ENCODE peak calls at places on chromosome 2, in eight cellular contexts. I, X, A, U, M, B, K and C are unnamed samples.
A peak's percentile ranks its signal among the peaks of the same experiment; 100 is the strongest.

GRCh38 chr2:240728361-240728760 is 36.7 kb downstream of the AQP12A start:
- DNase-seq in I (no peak), A (no peak), U (no peak), B (no peak), K (no peak), M (no peak), X (no peak), C (no peak)

GRCh38 chr2:66255871-66256270 is 179.1 kb upstream of the MEIS1 start:
- DNase-seq in B (no peak), X (no peak), I (no peak), K (no peak), U (no peak), M (no peak), A (no peak), C (no peak)

GRCh38 chr2:47501374-47502200 is 98.6 kb downstream of the MSH2 start:
- DNase-seq in X (no peak), B (no peak), A (no peak), U (no peak), K (no peak), I (no peak), M (peak; percentile 57), C (no peak)

GRCh38 chr2:29837925-29838324 is 83.5 kb downstream of the ALK start:
- DNase-seq in I (no peak), U (no peak), K (no peak), M (no peak), X (no peak), A (no peak), B (no peak), C (no peak)

GRCh38 chr2:209547726-209548125 is 123.9 kb downstream of the MAP2 start:
- DNase-seq in K (no peak), M (no peak), X (no peak), I (no peak), A (no peak), U (no peak), B (no peak), C (no peak)

GRCh38 chr2:52880872-52881271 is 886.7 kb upstream of the CHAC2 start:
- DNase-seq in A (no peak), B (no peak), U (no peak), I (no peak), X (no peak), M (no peak), K (no peak), C (no peak)

GRCh38 chr2:207180741-207181140 is 15.0 kb upstream of the KLF7 start:
- DNase-seq in K (no peak), U (no peak), M (no peak), A (no peak), X (no peak), B (no peak), I (no peak), C (no peak)

GRCh38 chr2:69143726-69144360 is 130.9 kb downstream of the ANTXR1 start:
- DNase-seq in U (no peak), X (no peak), K (no peak), I (no peak), A (no peak), M (no peak), B (no peak), C (no peak)

GRCh38 chr2:96940991-96941775 is 45.2 kb downstream of the FAM178B start:
- DNase-seq in A (no peak), X (no peak), U (no peak), I (no peak), B (no peak), K (no peak), M (no peak), C (no peak)

GRCh38 chr2:55618025-55618648 is 715 bp upstream of the PPP4R3B start:
- DNase-seq in X (no peak), M (no peak), U (no peak), A (no peak), B (no peak), I (peak; percentile 21), K (no peak), C (no peak)

GRCh38 chr2:204015118-204015842 is 78.7 kb downstream of the ICOS start:
- DNase-seq in B (no peak), U (no peak), M (no peak), I (no peak), A (no peak), X (no peak), K (no peak), C (no peak)

GRCh38 chr2:100292022-100292580 is 30.2 kb downstream of the LONRF2 start:
- DNase-seq in I (peak; percentile 14), A (peak; percentile 90), U (peak; percentile 29), M (no peak), B (no peak), X (peak; percentile 87), K (no peak), C (no peak)

GRCh38 chr2:30664761-30665358 is 142.4 kb downstream of the CAPN13 start:
- DNase-seq in A (peak; percentile 76), M (peak; percentile 13), X (peak; percentile 24), B (no peak), K (no peak), U (no peak), I (peak; percentile 41), C (no peak)

GRCh38 chr2:224328798-224329197 is 73.1 kb downstream of the FAM124B start:
- DNase-seq in B (no peak), M (no peak), I (no peak), U (no peak), A (no peak), X (no peak), K (no peak), C (no peak)

GRCh38 chr2:139478191-139478914 is 698.2 kb upstream of the NXPH2 start:
- DNase-seq in K (no peak), X (no peak), U (no peak), A (no peak), B (no peak), M (no peak), I (no peak), C (peak; percentile 22)

GRCh38 chr2:149330127-149331022 is at the start of gene LYPD6:
- DNase-seq in B (no peak), I (peak; percentile 23), K (no peak), U (peak; percentile 89), A (peak; percentile 38), M (peak; percentile 76), X (no peak), C (no peak)

GRCh38 chr2:144508162-144508765 is 11.7 kb downstream of the ZEB2 start:
- DNase-seq in U (no peak), B (no peak), I (no peak), X (no peak), M (no peak), K (no peak), A (no peak), C (no peak)

GRCh38 chr2:121196849-121197155 is 88.2 kb downstream of the TFCP2L1 start:
- DNase-seq in I (no peak), M (no peak), A (no peak), X (no peak), K (no peak), U (no peak), B (no peak), C (no peak)

GRCh38 chr2:209688388-209688787 is 83.2 kb upstream of the UNC80 start:
- DNase-seq in A (no peak), I (no peak), B (no peak), X (no peak), U (no peak), K (no peak), M (no peak), C (no peak)

GRCh38 chr2:148549001-148549400 is 95.5 kb upstream of the EPC2 start:
- DNase-seq in U (no peak), A (no peak), I (no peak), K (no peak), X (no peak), M (no peak), B (no peak), C (no peak)

GRCh38 chr2:136238214-136238551 is 120.2 kb upstream of the CXCR4 start:
- DNase-seq in B (no peak), K (no peak), X (no peak), M (no peak), U (no peak), I (no peak), A (no peak), C (no peak)

GRCh38 chr2:152409691-152410597 is 75.0 kb downstream of the FMNL2 start:
- DNase-seq in M (no peak), A (no peak), K (no peak), X (no peak), U (no peak), B (no peak), I (peak; percentile 92), C (no peak)

GRCh38 chr2:204664708-204665121 is 119.4 kb downstream of the PARD3B start:
- DNase-seq in A (no peak), X (no peak), I (peak; percentile 60), M (peak; percentile 51), U (peak; percentile 32), B (no peak), K (no peak), C (peak; percentile 14)

GRCh38 chr2:215083146-215083545 is 55.3 kb downstream of the ABCA12 start:
- DNase-seq in X (no peak), M (no peak), A (no peak), I (no peak), B (no peak), K (no peak), U (no peak), C (no peak)

GRCh38 chr2:217356795-217357194 is 496.9 kb upstream of the TNP1 start:
- DNase-seq in U (peak; percentile 18), X (no peak), B (no peak), I (no peak), M (no peak), A (no peak), K (no peak), C (no peak)

GRCh38 chr2:101087638-101088037 is 63.5 kb downstream of the TBC1D8 start:
- DNase-seq in A (no peak), X (no peak), I (no peak), M (no peak), K (no peak), U (no peak), B (no peak), C (no peak)

GRCh38 chr2:10079192-10079930 is 850 bp downstream of the CYS1 start:
- DNase-seq in K (no peak), U (peak; percentile 67), A (no peak), M (no peak), B (no peak), X (no peak), I (no peak), C (no peak)

GRCh38 chr2:189638305-189639002 is 22.8 kb upstream of the ASNSD1 start:
- DNase-seq in I (no peak), X (no peak), U (no peak), K (no peak), M (no peak), A (no peak), B (no peak), C (no peak)
- TF ChIP-seq POLR2AphosphoS5 in I (no peak), X (no peak), U (no peak), K (no peak), M (no peak), A (no peak), B (no peak), C (no peak)

GRCh38 chr2:27081984-27082772 is 3.8 kb downstream of the EMILIN1 start:
- DNase-seq in K (no peak), I (no peak), B (no peak), M (no peak), U (no peak), X (peak; percentile 56), A (no peak), C (no peak)
- H3K4me3 ChIP-seq in K (peak overlapping the region; percentile 59), I (peak overlapping the region; percentile 6), B (no peak overlapping the region), M (no peak overlapping the region), U (no peak overlapping the region), X (no peak overlapping the region), A (no peak overlapping the region), C (no peak overlapping the region)

GRCh38 chr2:26172866-26173595 is at the start of gene GAREM2:
- DNase-seq in I (no peak), U (peak; percentile 56), X (peak; percentile 90), K (no peak), A (no peak), B (no peak), M (no peak), C (no peak)
- TF ChIP-seq EZH2 in I (no peak), U (no peak), X (no peak), K (no peak), A (no peak), B (no peak), M (peak; percentile 79), C (no peak)

GRCh38 chr2:97995026-97995733 is 568 bp downstream of the TMEM131 start:
- DNase-seq in U (peak; percentile 67), B (no peak), K (peak; percentile 70), I (peak; percentile 30), M (peak; percentile 55), X (peak; percentile 75), A (no peak), C (no peak)
- TF ChIP-seq POLR2AphosphoS5 in U (no peak), B (no peak), K (no peak), I (peak; percentile 61), M (no peak), X (no peak), A (peak; percentile 27), C (no peak)